ENCODE peak calls at places on chromosomes 5 and 9, in eight cellular contexts. One of them, this sample, is unnamed.
A peak's percentile ranks its signal among the peaks of the same experiment; 100 is the strongest.

GRCh38 chr5:125560476-125561225 is 814.2 kb upstream of the ZNF608 start:
- DNase-seq in NCI-H460: no peak
- DNase-seq in SJSA1: peak; percentile 19
- DNase-seq in NCI-H1092: no peak
- DNase-seq in NCI-H1048: no peak
- DNase-seq in nephron progenitor cell: no peak
- DNase-seq in HEK293T: no peak
- DNase-seq in hepatocyte: no peak
- DNase-seq in this sample: no peak

GRCh38 chr5:69046375-69046957 is 47.3 kb upstream of the SLC30A5 start:
- DNase-seq in NCI-H460: peak; percentile 62
- DNase-seq in SJSA1: no peak
- DNase-seq in NCI-H1092: no peak
- DNase-seq in NCI-H1048: no peak
- DNase-seq in nephron progenitor cell: no peak
- DNase-seq in HEK293T: no peak
- DNase-seq in hepatocyte: peak; percentile 27
- DNase-seq in this sample: no peak

GRCh38 chr5:143887302-143887638 is 75.3 kb downstream of the HMHB1 start:
- DNase-seq in NCI-H460: no peak
- DNase-seq in SJSA1: peak; percentile 60
- DNase-seq in NCI-H1092: peak; percentile 69
- DNase-seq in NCI-H1048: no peak
- DNase-seq in nephron progenitor cell: no peak
- DNase-seq in HEK293T: no peak
- DNase-seq in hepatocyte: no peak
- DNase-seq in this sample: peak; percentile 62

GRCh38 chr5:176133289-176133870 is 104.8 kb upstream of the SIMC1 start:
- DNase-seq in NCI-H460: no peak
- DNase-seq in SJSA1: no peak
- DNase-seq in NCI-H1092: no peak
- DNase-seq in NCI-H1048: no peak
- DNase-seq in nephron progenitor cell: peak; percentile 36
- DNase-seq in HEK293T: no peak
- DNase-seq in hepatocyte: no peak
- DNase-seq in this sample: no peak

GRCh38 chr9:107489144-107489673 is 360 bp downstream of the KLF4 start:
- DNase-seq in NCI-H460: no peak
- DNase-seq in SJSA1: peak; percentile 26
- DNase-seq in NCI-H1092: no peak
- DNase-seq in NCI-H1048: no peak
- DNase-seq in nephron progenitor cell: no peak
- DNase-seq in HEK293T: no peak
- DNase-seq in hepatocyte: no peak
- DNase-seq in this sample: no peak

GRCh38 chr9:137464291-137464999 is 5.3 kb upstream of the NSMF start:
- DNase-seq in NCI-H460: no peak
- DNase-seq in SJSA1: no peak
- DNase-seq in NCI-H1092: no peak
- DNase-seq in NCI-H1048: no peak
- DNase-seq in nephron progenitor cell: no peak
- DNase-seq in HEK293T: no peak
- DNase-seq in hepatocyte: no peak
- DNase-seq in this sample: peak; percentile 42

GRCh38 chr5:65893749-65894430 is 32.5 kb upstream of the ERBIN start:
- DNase-seq in NCI-H460: no peak
- DNase-seq in SJSA1: peak; percentile 22
- DNase-seq in NCI-H1092: no peak
- DNase-seq in NCI-H1048: no peak
- DNase-seq in nephron progenitor cell: no peak
- DNase-seq in HEK293T: no peak
- DNase-seq in hepatocyte: no peak
- DNase-seq in this sample: no peak

GRCh38 chr5:172278356-172278755 is 5.2 kb downstream of the UBTD2 start:
- DNase-seq in NCI-H460: no peak
- DNase-seq in SJSA1: no peak
- DNase-seq in NCI-H1092: no peak
- DNase-seq in NCI-H1048: no peak
- DNase-seq in nephron progenitor cell: no peak
- DNase-seq in HEK293T: no peak
- DNase-seq in hepatocyte: no peak
- DNase-seq in this sample: no peak

GRCh38 chr5:112390327-112390726 is 28.8 kb downstream of the EPB41L4A start:
- DNase-seq in NCI-H460: no peak
- DNase-seq in SJSA1: no peak
- DNase-seq in NCI-H1092: no peak
- DNase-seq in NCI-H1048: no peak
- DNase-seq in nephron progenitor cell: peak; percentile 16
- DNase-seq in HEK293T: no peak
- DNase-seq in hepatocyte: peak; percentile 74
- DNase-seq in this sample: no peak

GRCh38 chr9:127712371-127712770 is 3.1 kb downstream of the PTRH1 start:
- DNase-seq in NCI-H460: no peak
- DNase-seq in SJSA1: no peak
- DNase-seq in NCI-H1092: no peak
- DNase-seq in NCI-H1048: no peak
- DNase-seq in nephron progenitor cell: no peak
- DNase-seq in HEK293T: no peak
- DNase-seq in hepatocyte: no peak
- DNase-seq in this sample: no peak

GRCh38 chr5:78213799-78214198 is 80.7 kb downstream of the AP3B1 start:
- DNase-seq in NCI-H460: no peak
- DNase-seq in SJSA1: no peak
- DNase-seq in NCI-H1092: no peak
- DNase-seq in NCI-H1048: no peak
- DNase-seq in nephron progenitor cell: no peak
- DNase-seq in HEK293T: no peak
- DNase-seq in hepatocyte: no peak
- DNase-seq in this sample: no peak

This sample was measured in Right ventricle myocardium superior.